ENCODE peak calls at places on chromosomes 13 and 19, in five cellular contexts. C is K562, E is HepG2, V is GM12878, A is SK-N-SH. G is an unnamed sample.
A peak's percentile ranks its signal among the peaks of the same experiment; 100 is the strongest.

GRCh38 chr13:73136776-73137175 is 78.0 kb downstream of the KLF5 start:
- DNase-seq in C (no peak), V (no peak), A (no peak), E (no peak), G (no peak)

GRCh38 chr19:7242601-7243258 is 51.5 kb downstream of the INSR start:
- DNase-seq in V (peak; percentile 77), E (no peak), A (peak; percentile 49), C (no peak), G (no peak)

GRCh38 chr19:31448221-31448657 is 99.0 kb upstream of the TSHZ3 start:
- DNase-seq in A (peak; percentile 36), E (no peak), C (no peak), V (no peak), G (no peak)

GRCh38 chr13:70964124-70964523 is 855.9 kb upstream of the KLHL1 start:
- DNase-seq in V (no peak), C (no peak), A (no peak), E (peak; percentile 38), G (peak; percentile 46)

GRCh38 chr19:39001016-39001415 is 25.5 kb upstream of the FBXO17 start:
- DNase-seq in A (no peak), E (no peak), C (no peak), V (no peak), G (no peak)

GRCh38 chr19:6287269-6287885 is 7.6 kb upstream of the MLLT1 start:
- DNase-seq in V (no peak), E (no peak), C (no peak), A (no peak), G (no peak)

GRCh38 chr13:109897988-109898623 is 111.7 kb upstream of the IRS2 start:
- DNase-seq in E (no peak), C (no peak), A (no peak), V (no peak), G (no peak)

GRCh38 chr19:13987101-13987890 is 18.8 kb downstream of the RFX1 start:
- DNase-seq in V (no peak), E (no peak), C (no peak), A (peak; percentile 53), G (no peak)

GRCh38 chr13:60221581-60221980 is 57.9 kb upstream of the DIAPH3 start:
- DNase-seq in E (no peak), C (no peak), A (no peak), V (no peak), G (no peak)

GRCh38 chr13:34411881-34412280 is 530.2 kb upstream of the NBEA start:
- DNase-seq in E (no peak), A (no peak), V (no peak), C (no peak), G (no peak)

GRCh38 chr13:103528437-103528836 is 462.2 kb upstream of the SLC10A2 start:
- DNase-seq in C (no peak), E (no peak), V (no peak), A (no peak), G (no peak)

GRCh38 chr13:33083054-33083453 is 66.8 kb downstream of the KL start:
- DNase-seq in C (no peak), V (no peak), E (no peak), A (no peak), G (no peak)

GRCh38 chr13:33078268-33078667 is 62.0 kb downstream of the KL start:
- DNase-seq in C (no peak), V (no peak), E (no peak), A (no peak), G (no peak)

GRCh38 chr13:33079960-33080359 is 63.7 kb downstream of the KL start:
- DNase-seq in E (no peak), C (no peak), A (no peak), V (no peak), G (no peak)

GRCh38 chr13:33080962-33081655 is 64.9 kb downstream of the KL start:
- DNase-seq in C (no peak), V (no peak), A (no peak), E (no peak), G (no peak)

GRCh38 chr13:33081666-33082065 is 65.4 kb downstream of the KL start:
- DNase-seq in V (no peak), E (no peak), A (no peak), C (no peak), G (no peak)
- TF ChIP-seq JUND in V (no peak), E (no peak), A (no peak), C (no peak), G (no peak)

GRCh38 chr13:27774651-27775050 is 17.6 kb upstream of the GSX1 start:
- DNase-seq in C (no peak), E (no peak), A (no peak), V (no peak), G (no peak)

GRCh38 chr13:27775943-27776342 is 16.3 kb upstream of the GSX1 start:
- DNase-seq in A (no peak), C (no peak), V (no peak), E (no peak), G (no peak)

GRCh38 chr13:27774169-27774568 is 18.1 kb upstream of the GSX1 start:
- DNase-seq in C (no peak), V (no peak), A (no peak), E (no peak), G (no peak)

GRCh38 chr13:27772651-27773425 is 19.4 kb upstream of the GSX1 start:
- DNase-seq in V (no peak), C (no peak), E (peak; percentile 23), A (no peak), G (no peak)

DNA sequence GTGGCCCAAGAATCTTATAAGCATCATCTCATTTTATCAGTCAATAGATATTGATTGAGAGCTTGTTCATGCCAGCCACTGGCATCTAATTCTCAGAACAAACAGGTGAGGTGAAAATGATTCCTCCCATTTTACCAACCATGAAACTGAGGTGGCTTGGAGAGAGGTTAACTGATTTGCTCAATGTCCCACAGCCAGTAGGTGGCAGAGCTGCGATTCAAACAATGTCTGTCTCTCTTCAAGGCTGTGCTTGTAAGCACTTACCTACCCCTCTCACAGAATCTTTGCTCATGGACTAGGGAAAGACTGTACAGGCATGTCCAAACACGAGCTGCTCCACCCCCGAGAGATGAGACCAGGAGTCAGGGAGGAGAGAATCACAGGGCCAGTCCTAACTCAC is 21.5 kb upstream of the GSX1 start:
- DNase-seq in C (peak; percentile 26), V (no peak), E (peak; percentile 42), A (peak; percentile 20), G (peak; percentile 53)
- TF ChIP-seq JUND in C (no peak), V (no peak), E (no peak), A (no peak), G (no peak)

GRCh38 chr19:54429176-54429495 is 13.9 kb downstream of the TTYH1 start:
- DNase-seq in C (no peak), E (no peak), A (no peak), V (no peak), G (no peak)

GRCh38 chr19:54429545-54430227 is 14.4 kb downstream of the TTYH1 start:
- DNase-seq in C (no peak), V (no peak), A (peak; percentile 66), E (no peak), G (no peak)

GRCh38 chr19:54430306-54431254 is 15.3 kb downstream of the TTYH1 start:
- DNase-seq in A (peak; percentile 86), E (no peak), V (no peak), C (peak; percentile 63), G (peak; percentile 91)

GRCh38 chr19:54432144-54432738 is 16.8 kb upstream of the LENG8 start:
- DNase-seq in E (no peak), C (no peak), V (no peak), A (no peak), G (peak; percentile 41)

GRCh38 chr19:54431255-54431838 is 16.1 kb downstream of the TTYH1 start:
- DNase-seq in V (no peak), E (no peak), A (no peak), C (no peak), G (peak; percentile 28)
- TF ChIP-seq JUND in V (no peak), E (no peak), A (no peak), C (no peak), G (no peak)

DNA sequence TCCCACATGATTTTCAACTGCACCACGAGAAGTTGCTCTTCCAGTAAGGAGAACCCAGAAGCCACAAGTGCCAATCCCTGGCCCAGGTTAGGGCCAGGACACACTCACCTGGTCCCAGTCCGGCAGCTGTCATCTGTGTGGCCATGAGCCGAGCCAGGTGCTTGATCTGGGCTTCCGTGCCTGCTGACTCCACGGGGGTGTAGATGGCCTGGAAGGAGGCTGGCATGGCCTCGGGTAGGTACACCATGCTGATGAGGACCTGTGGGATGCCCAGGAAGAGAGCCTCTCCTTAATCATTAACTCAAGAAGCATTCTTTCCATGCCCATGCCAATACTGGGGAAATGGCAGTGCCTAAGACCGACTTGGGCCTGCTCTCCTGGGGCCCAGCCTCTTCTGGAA is 19.9 kb upstream of the RSPH6A start:
- DNase-seq in V (no peak), C (no peak), A (no peak), E (no peak), G (no peak)
- TF ChIP-seq JUND in V (no peak), C (no peak), A (no peak), E (no peak), G (no peak)

GRCh38 chr13:41467546-41467945 is 10.2 kb downstream of the RGCC start:
- DNase-seq in E (no peak), V (no peak), C (no peak), A (no peak), G (no peak)
- TF ChIP-seq JUND in E (no peak), V (no peak), C (no peak), A (no peak), G (no peak)

GRCh38 chr19:2207991-2208860 is 27.9 kb downstream of the PLEKHJ1 start:
- DNase-seq in V (no peak), A (no peak), E (no peak), C (peak; percentile 74), G (no peak)
- TF ChIP-seq JUND in V (no peak), A (no peak), E (no peak), C (no peak), G (no peak)

GRCh38 chr19:10115392-10116084 is 4.0 kb downstream of the P2RY11 start:
- DNase-seq in C (no peak), A (peak; percentile 37), E (no peak), V (no peak), G (no peak)
- TF ChIP-seq JUND in C (no peak), A (no peak), E (no peak), V (no peak), G (no peak)